ENCODE peak calls at places on chromosomes 4 and X, in four cellular contexts. M is IMR-90, K is H1, B is mesendoderm. D is an unnamed sample.

GRCh38 chr4:10655968-10656367 is 28.6 kb downstream of the CLNK start:
- DNase-seq in B (no peak), K (no peak), M (peak), D (no peak)

GRCh38 chr4:88177981-88178632 is 19.7 kb upstream of the ABCG2 start:
- DNase-seq in B (peak), M (peak), K (peak), D (peak)

GRCh38 chrX:134431894-134432293 is 28.1 kb upstream of the HPRT1 start:
- DNase-seq in B (no peak), K (no peak), M (peak), D (no peak)

GRCh38 chr4:108165601-108166000 is 3.1 kb downstream of the LEF1 start:
- DNase-seq in B (no peak), M (no peak), K (no peak), D (no peak)

GRCh38 chr4:15245006-15245530 is 182.8 kb upstream of the C1QTNF7 start:
- DNase-seq in B (peak), K (no peak), M (no peak), D (no peak)

GRCh38 chr4:172786039-172786792 is 382.4 kb upstream of the GALNT7 start:
- DNase-seq in K (no peak), B (no peak), M (peak), D (no peak)

GRCh38 chr4:106614446-106614845 is 245.9 kb upstream of the GIMD1 start:
- DNase-seq in K (no peak), M (peak), B (no peak), D (no peak)

GRCh38 chr4:94390804-94391410 is 48.3 kb upstream of the HPGDS start:
- DNase-seq in B (no peak), M (peak), K (no peak), D (no peak)

GRCh38 chr4:125115476-125115875 is 199.3 kb upstream of the FAT4 start:
- DNase-seq in B (no peak), K (no peak), M (peak), D (no peak)

GRCh38 chr4:105895609-105896460 is 564 bp downstream of the NPNT start:
- DNase-seq in B (no peak), K (peak), M (no peak), D (peak)

GRCh38 chr4:172390341-172390740 is 577.1 kb downstream of the GALNTL6 start:
- DNase-seq in M (no peak), B (no peak), K (no peak), D (no peak)

GRCh38 chr4:13509442-13509841 is 25.3 kb upstream of the RAB28 start:
- DNase-seq in M (no peak), B (no peak), K (no peak), D (peak)

GRCh38 chrX:131836161-131836560 is 186.9 kb upstream of the STK26 start:
- DNase-seq in B (no peak), M (no peak), K (no peak), D (no peak)

GRCh38 chr4:970854-971520 is 2.4 kb downstream of the DGKQ start:
- DNase-seq in K (no peak), B (no peak), M (no peak), D (no peak)

GRCh38 chr4:143253156-143253555 is 68.4 kb downstream of the USP38 start:
- DNase-seq in M (no peak), B (no peak), K (no peak), D (no peak)
- H3K56ac ChIP-seq in M (no peak), B (no peak), K (no peak), D (no peak)

GRCh38 chr4:146524663-146525062 is 2.9 kb upstream of the SLC10A7 start:
- DNase-seq in B (no peak), K (no peak), M (no peak), D (no peak)
- H3K9ac ChIP-seq in B (no peak), K (no peak), M (no peak), D (no peak)

GRCh38 chr4:28176942-28177341 is 1316.3 kb downstream of the STIM2 start:
- DNase-seq in M (no peak), B (no peak), K (no peak), D (no peak)
- H3K56ac ChIP-seq in M (no peak), B (no peak), K (no peak), D (no peak)

DNA sequence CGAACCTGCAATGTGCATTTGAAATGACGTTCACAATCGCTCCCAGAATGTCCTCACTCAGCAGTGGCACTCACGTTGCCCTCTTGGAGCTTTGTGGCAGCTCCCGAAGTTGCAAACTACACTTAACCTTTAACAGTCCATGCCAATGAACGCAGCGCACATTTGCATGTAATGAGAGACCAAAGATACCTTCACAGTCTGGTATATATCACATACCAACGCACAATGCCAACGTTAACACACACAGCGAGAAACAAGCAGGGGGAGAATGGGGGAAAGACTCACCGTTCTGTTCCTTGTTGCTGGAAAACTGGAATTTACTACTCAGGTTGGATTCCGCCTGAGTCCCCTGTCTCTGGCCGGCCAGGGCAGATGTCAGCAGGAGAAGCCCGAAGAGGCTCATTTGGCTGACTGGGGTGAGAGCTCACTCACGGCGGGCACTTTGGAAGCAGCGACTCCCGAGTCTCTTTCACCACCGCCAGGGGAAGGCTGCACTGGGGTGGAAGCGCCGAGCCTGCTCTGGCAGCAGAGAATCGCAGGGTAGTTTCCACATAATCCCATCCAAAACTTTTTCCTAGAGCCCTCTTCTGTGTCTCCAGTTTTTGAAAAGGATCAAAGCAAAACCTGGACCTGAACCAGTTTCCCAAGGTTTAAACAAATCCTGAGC is 965 bp downstream of the PDGFC start:
- DNase-seq in K (peak), M (peak), B (peak), D (peak)
- H3K9ac ChIP-seq in K (peak), M (peak), B (peak), D (peak)

GRCh38 chr4:33649015-33649414 is 2595.3 kb downstream of the ARAP2 start:
- DNase-seq in B (peak), M (peak), K (no peak), D (no peak)
- H3K56ac ChIP-seq in B (no peak), M (no peak), K (no peak), D (no peak)

DNA sequence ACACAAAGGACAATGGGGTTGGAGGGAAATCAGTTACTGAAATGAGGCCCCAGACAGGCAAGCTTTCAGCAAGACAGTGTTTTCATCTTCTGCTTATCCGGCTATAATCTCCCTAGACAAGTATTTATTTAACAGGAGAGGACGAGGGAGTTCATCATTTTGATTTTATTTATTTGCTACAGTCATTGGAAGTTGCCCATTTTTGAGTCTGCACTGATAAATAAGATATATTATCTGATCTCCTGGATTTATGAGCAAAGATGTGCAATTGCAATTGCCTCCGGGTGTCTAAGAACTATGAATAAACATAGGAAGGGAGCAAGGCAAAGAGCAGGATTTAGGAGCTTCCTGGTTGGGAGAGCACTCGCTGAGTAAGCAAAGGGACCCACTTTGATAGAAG is 263.2 kb upstream of the EDA2R start:
- DNase-seq in K (no peak), B (no peak), M (no peak), D (no peak)
- H3K9ac ChIP-seq in K (no peak), B (no peak), M (no peak), D (no peak)

GRCh38 chrX:21856504-21856903 is 717 bp downstream of the YY2 start:
- DNase-seq in B (no peak), K (no peak), M (no peak), D (no peak)
- H3K56ac ChIP-seq in B (no peak), K (no peak), M (no peak), D (no peak)

GRCh38 chrX:110743679-110744340 is 51.8 kb downstream of the CHRDL1 start:
- DNase-seq in B (no peak), K (no peak), M (peak), D (no peak)
- H3K9ac ChIP-seq in B (no peak), K (no peak), M (no peak), D (no peak)

D was measured in H9.